ENCODE peak calls at places on chromosomes 6 and 20, in ten cellular contexts. E is AG10803, G is Panc1, F is progenitor cell of endocrine pancreas, D is PC-3, I is H9, K is lung, T is astrocyte, R is uterus, X is fibroblast of lung. Z is an unnamed sample.

GRCh38 chr20:59603727-59604608 is at the start of gene PHACTR3:
- DNase-seq in E (no peak), G (no peak), F (peak), D (no peak), I (peak), K (no peak), T (no peak), R (no peak), X (no peak), Z (no peak)

GRCh38 chr6:4603291-4603690 is 172.9 kb upstream of the CDYL start:
- DNase-seq in E (peak), G (no peak), F (no peak), D (peak), I (no peak), K (peak), T (peak), R (peak), X (peak), Z (no peak)

GRCh38 chr6:87763276-87763675 is 61.2 kb upstream of the AKIRIN2 start:
- DNase-seq in E (no peak), G (no peak), F (no peak), D (no peak), I (no peak), K (no peak), T (no peak), R (no peak), X (no peak), Z (no peak)

GRCh38 chr20:32564921-32565734 is 20.0 kb downstream of the NOL4L start:
- DNase-seq in E (no peak), G (no peak), F (no peak), D (no peak), I (no peak), K (peak), T (no peak), R (no peak), X (no peak), Z (no peak)

GRCh38 chr20:51943761-51944160 is 141.4 kb upstream of the SALL4 start:
- DNase-seq in E (no peak), G (no peak), F (no peak), D (no peak), I (no peak), K (no peak), T (no peak), R (no peak), X (no peak), Z (peak)

GRCh38 chr6:143112837-143113236 is 52.1 kb downstream of the AIG1 start:
- DNase-seq in E (no peak), G (no peak), F (no peak), D (no peak), I (no peak), K (no peak), T (no peak), R (no peak), X (no peak), Z (no peak)

GRCh38 chr6:161954699-161955276 is 680.9 kb upstream of the AGPAT4 start:
- DNase-seq in E (no peak), G (no peak), F (no peak), D (no peak), I (no peak), K (no peak), T (no peak), R (no peak), X (no peak), Z (no peak)

GRCh38 chr20:46965477-46965876 is 70.8 kb downstream of the EYA2 start:
- DNase-seq in E (no peak), G (no peak), F (no peak), D (no peak), I (no peak), K (no peak), T (no peak), R (no peak), X (no peak), Z (no peak)

GRCh38 chr20:45153756-45154155 is 20.9 kb upstream of the PI3 start:
- DNase-seq in E (no peak), G (no peak), F (no peak), D (no peak), I (no peak), K (no peak), T (no peak), R (no peak), X (no peak), Z (no peak)

GRCh38 chr6:78605909-78606446 is 261.4 kb upstream of the IRAK1BP1 start:
- DNase-seq in E (peak), G (no peak), F (no peak), D (peak), I (no peak), K (no peak), T (peak), R (no peak), X (peak), Z (no peak)

GRCh38 chr6:74757788-74758187 is 448.1 kb downstream of the COL12A1 start:
- DNase-seq in E (no peak), G (no peak), F (no peak), D (peak), I (no peak), K (no peak), T (no peak), R (no peak), X (no peak), Z (no peak)

GRCh38 chr6:75906871-75907270 is 157.8 kb downstream of the MYO6 start:
- DNase-seq in E (no peak), G (no peak), F (no peak), D (no peak), I (no peak), K (no peak), T (no peak), R (no peak), X (no peak), Z (no peak)

GRCh38 chr6:43434441-43434840 is 7.1 kb downstream of the ABCC10 start:
- DNase-seq in E (no peak), G (no peak), F (no peak), D (no peak), I (no peak), K (no peak), T (no peak), R (no peak), X (no peak), Z (no peak)

GRCh38 chr20:63942250-63943006 is 13.8 kb downstream of the UCKL1 start:
- DNase-seq in E (no peak), G (no peak), F (no peak), D (no peak), I (peak), K (peak), T (no peak), R (peak), X (peak), Z (peak)

GRCh38 chr6:42177514-42178364 is 4.6 kb downstream of the GUCA1A start:
- DNase-seq in E (no peak), G (no peak), F (peak), D (no peak), I (peak), K (no peak), T (no peak), R (no peak), X (no peak), Z (no peak)

GRCh38 chr6:40713002-40713719 is 126.0 kb upstream of the LRFN2 start:
- DNase-seq in E (peak), G (no peak), F (no peak), D (no peak), I (no peak), K (no peak), T (no peak), R (no peak), X (no peak), Z (peak)

GRCh38 chr6:21522773-21523490 is 70.6 kb upstream of the SOX4 start:
- DNase-seq in E (no peak), G (no peak), F (no peak), D (peak), I (peak), K (no peak), T (no peak), R (no peak), X (no peak), Z (peak)

GRCh38 chr20:63290677-63291472 is 2.1 kb upstream of the COL20A1 start:
- DNase-seq in E (peak), G (no peak), F (peak), D (peak), I (peak), K (no peak), T (peak), R (no peak), X (peak), Z (no peak)

GRCh38 chr6:2799936-2800527 is 34.8 kb downstream of the WRNIP1 start:
- DNase-seq in E (no peak), G (no peak), F (no peak), D (no peak), I (no peak), K (peak), T (no peak), R (no peak), X (no peak), Z (no peak)

GRCh38 chr20:29079769-29080690 is 2177.4 kb upstream of the DEFB115 start:
- DNase-seq in E (peak), G (peak), F (no peak), D (no peak), I (no peak), K (no peak), T (no peak), R (no peak), X (peak), Z (no peak)

GRCh38 chr20:15702161-15702560 is 871.1 kb downstream of the KIF16B start:
- DNase-seq in E (no peak), G (no peak), F (no peak), D (no peak), I (no peak), K (no peak), T (peak), R (no peak), X (peak), Z (no peak)

GRCh38 chr6:34718867-34719441 is 22.4 kb upstream of the ILRUN start:
- DNase-seq in E (no peak), G (no peak), F (no peak), D (no peak), I (no peak), K (no peak), T (no peak), R (no peak), X (no peak), Z (no peak)

GRCh38 chr20:45872626-45873025 is 8.4 kb upstream of the ZSWIM1 start:
- DNase-seq in E (no peak), G (no peak), F (no peak), D (peak), I (no peak), K (no peak), T (no peak), R (no peak), X (no peak), Z (peak)

DNA sequence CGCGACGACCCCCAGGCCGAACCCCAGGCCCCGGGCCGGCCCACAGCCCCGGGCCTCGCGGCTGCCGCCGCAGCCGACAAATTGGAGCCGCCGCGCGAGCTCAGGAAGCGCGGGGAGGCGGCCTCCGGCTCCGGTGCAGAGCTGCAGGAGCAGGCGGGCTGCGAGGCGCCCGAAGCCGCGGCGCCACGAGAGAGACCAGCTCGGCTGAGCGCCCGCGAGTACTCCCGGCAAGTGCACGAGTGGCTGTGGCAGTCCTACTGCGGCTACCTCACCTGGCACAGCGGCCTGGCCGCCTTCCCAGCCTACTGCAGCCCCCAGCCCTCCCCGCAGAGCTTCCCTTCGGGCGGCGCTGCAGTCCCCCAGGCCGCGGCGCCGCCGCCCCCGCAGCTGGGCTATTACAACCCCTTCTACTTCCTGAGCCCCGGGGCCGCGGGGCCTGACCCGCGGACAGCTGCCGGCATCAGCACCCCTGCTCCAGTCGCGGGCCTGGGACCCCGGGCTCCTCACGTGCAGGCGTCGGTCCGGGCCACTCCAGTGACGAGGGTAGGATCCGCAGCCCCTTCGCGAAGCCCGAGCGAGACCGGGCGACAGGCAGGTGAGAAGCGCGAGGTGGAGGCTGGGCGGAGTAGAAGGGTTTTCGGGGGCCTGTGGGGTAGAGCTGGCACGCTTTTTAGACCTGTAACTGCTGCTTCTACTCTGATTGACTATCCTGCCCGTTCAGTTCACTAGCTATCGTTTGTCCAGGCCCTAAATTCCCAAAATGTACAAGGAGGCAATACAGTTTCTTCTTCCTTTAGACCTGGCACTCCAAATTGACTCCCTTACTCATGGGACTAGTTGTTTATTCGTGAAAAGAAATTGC is 656 bp downstream of the FAM8A1 start:
- DNase-seq in E (peak), G (no peak), F (peak), D (peak), I (peak), K (peak), T (no peak), R (peak), X (peak), Z (peak)
- TF ChIP-seq CTCF in E (no peak), G (no peak), F (no peak), D (no peak), I (no peak), K (no peak), T (no peak), R (no peak), X (no peak), Z (no peak)

GRCh38 chr6:23414204-23414501 is 711.9 kb upstream of the NRSN1 start:
- DNase-seq in E (peak), G (no peak), F (no peak), D (peak), I (no peak), K (no peak), T (peak), R (no peak), X (peak), Z (no peak)
- TF ChIP-seq CTCF in E (peak), G (peak), F (peak), D (peak), I (peak), K (no peak), T (peak), R (no peak), X (peak), Z (no peak)

DNA sequence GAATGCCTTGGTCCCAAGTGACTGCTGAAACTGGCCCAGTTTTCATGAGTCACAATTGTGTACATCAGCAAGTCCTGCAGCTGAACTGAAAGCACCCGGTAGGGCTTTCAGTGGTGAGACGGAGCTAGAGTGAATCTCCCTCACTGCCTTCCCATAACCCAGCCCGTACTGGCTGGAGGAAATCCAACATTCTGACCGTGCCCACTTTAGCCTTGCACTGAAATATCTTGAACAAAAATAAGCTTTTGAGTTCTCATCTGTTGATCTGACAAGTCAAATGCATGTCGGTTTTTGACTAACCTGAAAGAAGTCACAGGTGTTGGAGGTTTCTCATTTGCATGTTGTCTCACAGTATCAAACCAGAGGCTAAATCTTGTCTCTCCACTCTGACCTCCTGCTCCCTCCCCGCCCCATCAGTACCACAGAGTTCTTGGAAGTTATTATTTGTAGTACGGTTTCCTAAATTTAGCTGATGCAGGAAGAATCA is 35.9 kb downstream of the DUSP22 start:
- DNase-seq in E (peak), G (no peak), F (no peak), D (peak), I (no peak), K (no peak), T (peak), R (peak), X (peak), Z (no peak)
- TF ChIP-seq CTCF in E (no peak), G (no peak), F (no peak), D (no peak), I (no peak), K (no peak), T (no peak), R (no peak), X (no peak), Z (no peak)

GRCh38 chr6:26344658-26345057 is 20.3 kb upstream of the BTN3A2 start:
- DNase-seq in E (no peak), G (no peak), F (no peak), D (no peak), I (no peak), K (no peak), T (no peak), R (no peak), X (no peak), Z (no peak)

GRCh38 chr6:26340066-26340465 is 24.9 kb upstream of the BTN3A2 start:
- DNase-seq in E (no peak), G (no peak), F (no peak), D (no peak), I (no peak), K (no peak), T (no peak), R (no peak), X (no peak), Z (no peak)

GRCh38 chr6:26345832-26346231 is 19.2 kb upstream of the BTN3A2 start:
- DNase-seq in E (no peak), G (no peak), F (no peak), D (no peak), I (no peak), K (no peak), T (no peak), R (no peak), X (no peak), Z (no peak)

GRCh38 chr6:26339612-26340011 is 25.4 kb upstream of the BTN3A2 start:
- DNase-seq in E (no peak), G (no peak), F (no peak), D (no peak), I (no peak), K (no peak), T (no peak), R (no peak), X (no peak), Z (no peak)

GRCh38 chr6:26342106-26342999 is 22.6 kb upstream of the BTN3A2 start:
- DNase-seq in E (peak), G (no peak), F (no peak), D (peak), I (peak), K (no peak), T (peak), R (no peak), X (peak), Z (no peak)
- TF ChIP-seq CTCF in E (no peak), G (no peak), F (no peak), D (no peak), I (no peak), K (no peak), T (no peak), R (no peak), X (no peak), Z (no peak)

DNA sequence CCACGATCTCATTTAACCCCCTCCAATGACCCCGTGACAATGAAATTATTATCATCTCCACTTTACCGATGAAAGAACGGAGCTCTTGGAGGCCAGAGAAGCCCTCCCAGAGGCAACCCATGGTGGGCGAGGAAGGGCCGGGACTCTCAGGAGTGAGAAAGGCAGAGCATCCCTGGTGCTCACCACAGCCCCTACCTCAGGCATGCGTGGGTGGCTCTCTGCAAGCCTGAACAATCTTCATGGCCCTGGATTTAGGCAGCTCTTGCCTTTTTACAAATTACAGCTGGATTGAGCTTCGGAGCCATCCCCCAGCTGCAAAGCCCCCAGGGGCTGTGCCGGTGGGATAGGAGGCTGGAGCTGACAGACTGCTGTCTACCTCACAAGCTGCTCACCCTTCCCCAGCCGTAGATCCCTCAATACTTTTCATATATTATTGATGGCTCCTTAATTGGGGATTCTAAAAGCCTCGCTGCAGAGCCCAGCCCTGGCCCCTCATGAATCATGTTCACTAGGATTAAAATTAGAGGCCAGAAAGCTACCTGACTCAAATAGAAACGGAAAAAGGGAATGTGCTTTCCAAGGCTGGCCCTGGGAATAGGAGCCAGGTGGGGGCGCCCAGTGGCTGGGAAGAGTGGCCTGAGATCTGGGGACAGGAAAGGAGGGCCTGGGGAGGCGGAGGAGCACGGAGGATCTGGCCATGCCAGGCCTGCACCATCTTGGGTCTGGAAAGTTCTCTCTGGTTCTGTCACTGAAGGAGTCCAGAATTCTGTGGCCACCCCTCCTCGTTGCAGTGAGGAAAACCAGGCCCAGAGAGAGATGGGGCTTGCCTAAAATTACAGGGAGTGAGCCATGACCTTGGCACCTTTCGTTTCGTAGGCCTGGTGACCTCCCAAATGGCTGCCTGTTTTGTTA is 29.1 kb downstream of the CPNE5 start:
- DNase-seq in E (no peak), G (no peak), F (no peak), D (no peak), I (peak), K (no peak), T (no peak), R (no peak), X (no peak), Z (no peak)
- TF ChIP-seq CTCF in E (no peak), G (peak), F (peak), D (peak), I (peak), K (no peak), T (no peak), R (no peak), X (no peak), Z (no peak)

DNA sequence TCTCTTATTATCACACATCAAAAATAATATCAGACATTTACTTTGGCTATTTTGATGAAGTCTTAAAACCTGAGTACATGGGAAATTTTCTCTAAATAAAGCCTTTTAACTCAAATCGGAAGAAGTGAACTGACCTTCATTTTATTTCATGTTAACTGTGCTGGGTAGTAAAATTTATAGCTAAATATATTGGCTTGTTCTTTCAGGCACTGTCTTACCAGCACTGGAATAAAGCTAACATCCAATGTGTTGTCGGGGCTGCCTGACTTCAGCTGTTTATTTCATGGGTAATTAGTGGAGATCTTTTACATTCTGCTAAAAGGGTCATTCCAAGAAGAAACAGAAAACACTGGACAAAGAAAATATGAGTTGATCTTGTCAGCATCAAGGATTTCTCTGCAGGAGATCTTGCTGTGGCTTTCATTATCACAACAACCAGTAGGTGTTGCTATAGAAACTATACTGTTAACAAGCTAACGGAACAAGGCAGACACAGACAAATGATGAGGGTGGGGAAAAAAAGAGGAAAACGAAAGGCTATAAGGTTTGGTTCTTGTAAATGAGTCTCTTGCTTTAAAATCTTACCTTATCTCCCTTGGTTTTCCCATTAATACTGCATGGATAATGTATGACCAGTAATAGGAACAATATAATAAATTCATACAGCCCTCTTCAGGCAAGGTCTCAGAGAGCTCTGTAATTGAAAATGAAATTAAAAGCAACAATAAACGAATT is 206.9 kb downstream of the SIM1 start:
- DNase-seq in E (peak), G (peak), F (no peak), D (peak), I (no peak), K (no peak), T (peak), R (no peak), X (peak), Z (no peak)
- TF ChIP-seq CTCF in E (peak), G (peak), F (no peak), D (peak), I (peak), K (no peak), T (no peak), R (no peak), X (peak), Z (peak)